ENCODE peak calls at places on chromosomes 6 and 20, in seven cellular contexts. One of them, this sample, is unnamed.

GRCh38 chr20:20649945-20650344 is 62.5 kb downstream of the RALGAPA2 start:
- DNase-seq in GM23338: no peak
- DNase-seq in Peyer's patch: no peak
- DNase-seq in endothelial cell of umbilical vein: no peak
- DNase-seq in transverse colon: no peak
- DNase-seq in CD8-positive, alpha-beta T cell: no peak
- DNase-seq in tibial artery: no peak
- DNase-seq in this sample: no peak

GRCh38 chr6:36340671-36341454 is 4.2 kb upstream of the BNIP5 start:
- DNase-seq in GM23338: peak
- DNase-seq in Peyer's patch: peak
- DNase-seq in endothelial cell of umbilical vein: peak
- DNase-seq in transverse colon: peak
- DNase-seq in CD8-positive, alpha-beta T cell: peak
- DNase-seq in tibial artery: peak
- DNase-seq in this sample: peak

GRCh38 chr6:41442800-41443501 is 103.2 kb upstream of the FOXP4 start:
- DNase-seq in GM23338: peak
- DNase-seq in Peyer's patch: no peak
- DNase-seq in endothelial cell of umbilical vein: no peak
- DNase-seq in transverse colon: peak
- DNase-seq in CD8-positive, alpha-beta T cell: no peak
- DNase-seq in tibial artery: peak
- DNase-seq in this sample: no peak

GRCh38 chr6:37783025-37783825 is 36.3 kb upstream of the ZFAND3 start:
- DNase-seq in GM23338: peak
- DNase-seq in Peyer's patch: no peak
- DNase-seq in endothelial cell of umbilical vein: no peak
- DNase-seq in transverse colon: no peak
- DNase-seq in CD8-positive, alpha-beta T cell: no peak
- DNase-seq in tibial artery: peak
- DNase-seq in this sample: no peak

GRCh38 chr6:26121141-26122004 is 34.1 kb downstream of the HFE start:
- DNase-seq in GM23338: no peak
- DNase-seq in Peyer's patch: no peak
- DNase-seq in endothelial cell of umbilical vein: no peak
- DNase-seq in transverse colon: no peak
- DNase-seq in CD8-positive, alpha-beta T cell: no peak
- DNase-seq in tibial artery: no peak
- DNase-seq in this sample: no peak

GRCh38 chr6:30970946-30971345 is 12.6 kb upstream of the MUC21 start:
- DNase-seq in GM23338: no peak
- DNase-seq in Peyer's patch: no peak
- DNase-seq in endothelial cell of umbilical vein: no peak
- DNase-seq in transverse colon: no peak
- DNase-seq in CD8-positive, alpha-beta T cell: no peak
- DNase-seq in tibial artery: no peak
- DNase-seq in this sample: no peak

GRCh38 chr6:111972714-111973678 is 80.9 kb upstream of the CCN6 start:
- DNase-seq in GM23338: peak
- DNase-seq in Peyer's patch: peak
- DNase-seq in endothelial cell of umbilical vein: peak
- DNase-seq in transverse colon: peak
- DNase-seq in CD8-positive, alpha-beta T cell: peak
- DNase-seq in tibial artery: peak
- DNase-seq in this sample: peak

GRCh38 chr20:50001784-50002311 is 19.1 kb downstream of the SNAI1 start:
- DNase-seq in GM23338: no peak
- DNase-seq in Peyer's patch: no peak
- DNase-seq in endothelial cell of umbilical vein: no peak
- DNase-seq in transverse colon: no peak
- DNase-seq in CD8-positive, alpha-beta T cell: no peak
- DNase-seq in tibial artery: no peak
- DNase-seq in this sample: no peak

GRCh38 chr6:34616230-34616591 is 60.1 kb upstream of the SPDEF start:
- DNase-seq in GM23338: no peak
- DNase-seq in Peyer's patch: no peak
- DNase-seq in endothelial cell of umbilical vein: no peak
- DNase-seq in transverse colon: no peak
- DNase-seq in CD8-positive, alpha-beta T cell: no peak
- DNase-seq in tibial artery: no peak
- DNase-seq in this sample: no peak

GRCh38 chr6:33958863-33959651 is 155.3 kb upstream of the MLN start:
- DNase-seq in GM23338: no peak
- DNase-seq in Peyer's patch: no peak
- DNase-seq in endothelial cell of umbilical vein: no peak
- DNase-seq in transverse colon: no peak
- DNase-seq in CD8-positive, alpha-beta T cell: no peak
- DNase-seq in tibial artery: no peak
- DNase-seq in this sample: no peak

GRCh38 chr20:48153523-48153922 is 368.2 kb upstream of the SULF2 start:
- DNase-seq in GM23338: peak
- DNase-seq in Peyer's patch: no peak
- DNase-seq in endothelial cell of umbilical vein: no peak
- DNase-seq in transverse colon: no peak
- DNase-seq in CD8-positive, alpha-beta T cell: no peak
- DNase-seq in tibial artery: no peak
- DNase-seq in this sample: no peak

GRCh38 chr20:52025938-52026337 is 165.6 kb downstream of the ZFP64 start:
- DNase-seq in GM23338: no peak
- DNase-seq in Peyer's patch: no peak
- DNase-seq in endothelial cell of umbilical vein: no peak
- DNase-seq in transverse colon: no peak
- DNase-seq in CD8-positive, alpha-beta T cell: no peak
- DNase-seq in tibial artery: no peak
- DNase-seq in this sample: no peak

GRCh38 chr6:19637010-19637409 is 200.2 kb upstream of the ID4 start:
- DNase-seq in GM23338: no peak
- DNase-seq in Peyer's patch: no peak
- DNase-seq in endothelial cell of umbilical vein: no peak
- DNase-seq in transverse colon: no peak
- DNase-seq in CD8-positive, alpha-beta T cell: no peak
- DNase-seq in tibial artery: no peak
- DNase-seq in this sample: no peak

GRCh38 chr20:20710847-20711315 is 1.6 kb downstream of the RALGAPA2 start:
- DNase-seq in GM23338: no peak
- DNase-seq in Peyer's patch: peak
- DNase-seq in endothelial cell of umbilical vein: peak
- DNase-seq in transverse colon: peak
- DNase-seq in CD8-positive, alpha-beta T cell: no peak
- DNase-seq in tibial artery: no peak
- DNase-seq in this sample: no peak

GRCh38 chr6:141203902-141204575 is 928.7 kb upstream of the GJE1 start:
- DNase-seq in GM23338: no peak
- DNase-seq in Peyer's patch: no peak
- DNase-seq in endothelial cell of umbilical vein: no peak
- DNase-seq in transverse colon: no peak
- DNase-seq in CD8-positive, alpha-beta T cell: no peak
- DNase-seq in tibial artery: no peak
- DNase-seq in this sample: no peak

GRCh38 chr20:37932919-37933318 is 30.0 kb downstream of the VSTM2L start:
- DNase-seq in GM23338: no peak
- DNase-seq in Peyer's patch: no peak
- DNase-seq in endothelial cell of umbilical vein: no peak
- DNase-seq in transverse colon: no peak
- DNase-seq in CD8-positive, alpha-beta T cell: no peak
- DNase-seq in tibial artery: no peak
- DNase-seq in this sample: no peak

GRCh38 chr6:3390698-3391097 is 66.2 kb downstream of the SLC22A23 start:
- DNase-seq in GM23338: no peak
- DNase-seq in Peyer's patch: peak
- DNase-seq in endothelial cell of umbilical vein: peak
- DNase-seq in transverse colon: peak
- DNase-seq in CD8-positive, alpha-beta T cell: no peak
- DNase-seq in tibial artery: peak
- DNase-seq in this sample: peak

GRCh38 chr20:31833130-31833930 is 12.1 kb downstream of the FOXS1 start:
- DNase-seq in GM23338: peak
- DNase-seq in Peyer's patch: peak
- DNase-seq in endothelial cell of umbilical vein: peak
- DNase-seq in transverse colon: peak
- DNase-seq in CD8-positive, alpha-beta T cell: peak
- DNase-seq in tibial artery: peak
- DNase-seq in this sample: peak

GRCh38 chr6:101544286-101544685 is 150.8 kb downstream of the GRIK2 start:
- DNase-seq in GM23338: no peak
- DNase-seq in Peyer's patch: no peak
- DNase-seq in endothelial cell of umbilical vein: no peak
- DNase-seq in transverse colon: no peak
- DNase-seq in CD8-positive, alpha-beta T cell: no peak
- DNase-seq in tibial artery: no peak
- DNase-seq in this sample: no peak

GRCh38 chr6:16698163-16698533 is 63.1 kb downstream of the ATXN1 start:
- DNase-seq in GM23338: no peak
- DNase-seq in Peyer's patch: no peak
- DNase-seq in endothelial cell of umbilical vein: no peak
- DNase-seq in transverse colon: no peak
- DNase-seq in CD8-positive, alpha-beta T cell: no peak
- DNase-seq in tibial artery: no peak
- DNase-seq in this sample: no peak

GRCh38 chr20:61558726-61559125 is 306.7 kb downstream of the CDH4 start:
- DNase-seq in GM23338: no peak
- DNase-seq in Peyer's patch: no peak
- DNase-seq in endothelial cell of umbilical vein: no peak
- DNase-seq in transverse colon: no peak
- DNase-seq in CD8-positive, alpha-beta T cell: no peak
- DNase-seq in tibial artery: no peak
- DNase-seq in this sample: no peak

GRCh38 chr6:163301721-163302635 is 112.5 kb upstream of the QKI start:
- DNase-seq in GM23338: no peak
- DNase-seq in Peyer's patch: no peak
- DNase-seq in endothelial cell of umbilical vein: no peak
- DNase-seq in transverse colon: no peak
- DNase-seq in CD8-positive, alpha-beta T cell: no peak
- DNase-seq in tibial artery: no peak
- DNase-seq in this sample: no peak

GRCh38 chr20:62723351-62723750 is 14.7 kb downstream of the NTSR1 start:
- DNase-seq in GM23338: no peak
- DNase-seq in Peyer's patch: no peak
- DNase-seq in endothelial cell of umbilical vein: peak
- DNase-seq in transverse colon: peak
- DNase-seq in CD8-positive, alpha-beta T cell: no peak
- DNase-seq in tibial artery: no peak
- DNase-seq in this sample: no peak

GRCh38 chr6:22099241-22099640 is 197.6 kb downstream of the PRL start:
- DNase-seq in GM23338: no peak
- DNase-seq in Peyer's patch: no peak
- DNase-seq in endothelial cell of umbilical vein: no peak
- DNase-seq in transverse colon: no peak
- DNase-seq in CD8-positive, alpha-beta T cell: no peak
- DNase-seq in tibial artery: no peak
- DNase-seq in this sample: no peak

GRCh38 chr20:2713285-2713684 is 20.7 kb downstream of the EBF4 start:
- DNase-seq in GM23338: peak
- DNase-seq in Peyer's patch: no peak
- DNase-seq in endothelial cell of umbilical vein: no peak
- DNase-seq in transverse colon: no peak
- DNase-seq in CD8-positive, alpha-beta T cell: no peak
- DNase-seq in tibial artery: no peak
- DNase-seq in this sample: peak

GRCh38 chr6:87900160-87900698 is 147.4 kb upstream of the SPACA1 start:
- DNase-seq in GM23338: no peak
- DNase-seq in Peyer's patch: no peak
- DNase-seq in endothelial cell of umbilical vein: no peak
- DNase-seq in transverse colon: no peak
- DNase-seq in CD8-positive, alpha-beta T cell: no peak
- DNase-seq in tibial artery: no peak
- DNase-seq in this sample: no peak
- H3K27ac ChIP-seq in GM23338: no peak
- H3K27ac ChIP-seq in Peyer's patch: no peak
- H3K27ac ChIP-seq in endothelial cell of umbilical vein: no peak
- H3K27ac ChIP-seq in transverse colon: no peak
- H3K27ac ChIP-seq in CD8-positive, alpha-beta T cell: no peak
- H3K27ac ChIP-seq in tibial artery: no peak
- H3K27ac ChIP-seq in this sample: no peak

DNA sequence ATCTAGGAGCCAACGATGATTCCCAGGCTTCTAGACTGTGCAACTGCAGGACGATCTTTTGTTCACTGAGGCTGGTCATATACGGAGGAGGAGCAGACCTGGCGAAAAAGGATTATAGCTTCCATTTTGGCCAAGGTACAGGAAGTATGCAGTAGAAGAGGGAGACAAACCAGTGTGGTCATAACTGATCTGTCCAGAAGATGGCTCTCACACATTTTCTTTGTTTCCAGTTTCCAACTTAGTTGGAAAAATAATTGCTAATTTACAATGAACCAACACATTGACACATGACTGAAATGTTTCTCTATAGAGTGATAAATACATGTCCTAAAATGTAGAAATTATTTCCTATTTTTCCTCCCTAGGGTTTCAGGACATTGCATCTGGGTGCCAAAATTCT is 364.1 kb upstream of the BTBD3 start:
- DNase-seq in GM23338: no peak
- DNase-seq in Peyer's patch: no peak
- DNase-seq in endothelial cell of umbilical vein: peak
- DNase-seq in transverse colon: no peak
- DNase-seq in CD8-positive, alpha-beta T cell: no peak
- DNase-seq in tibial artery: no peak
- DNase-seq in this sample: no peak
- TF ChIP-seq CTCF in GM23338: peak
- TF ChIP-seq CTCF in Peyer's patch: no peak
- TF ChIP-seq CTCF in endothelial cell of umbilical vein: peak
- TF ChIP-seq CTCF in transverse colon: peak
- TF ChIP-seq CTCF in CD8-positive, alpha-beta T cell: no peak
- TF ChIP-seq CTCF in tibial artery: no peak
- TF ChIP-seq CTCF in this sample: no peak

DNA sequence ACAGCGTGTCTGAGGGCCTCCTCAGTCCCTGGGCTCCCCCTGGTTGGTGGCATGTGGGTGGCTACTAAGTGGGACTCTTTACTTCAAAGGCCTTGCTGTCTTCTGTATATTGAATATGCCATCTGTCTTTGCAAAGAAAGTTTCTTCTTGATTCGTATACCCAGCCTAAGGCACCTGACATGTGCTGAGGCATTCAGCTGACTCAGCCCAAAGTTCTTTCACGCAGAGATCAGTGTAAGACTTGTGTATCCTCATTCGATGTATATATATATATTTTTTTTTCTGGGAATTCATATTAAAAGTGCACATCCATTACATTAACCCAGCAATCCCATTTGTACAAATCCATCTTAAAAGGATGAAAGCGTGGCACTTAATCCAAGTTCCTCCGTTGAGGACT is 115.1 kb upstream of the PMEPA1 start:
- DNase-seq in GM23338: no peak
- DNase-seq in Peyer's patch: no peak
- DNase-seq in endothelial cell of umbilical vein: no peak
- DNase-seq in transverse colon: no peak
- DNase-seq in CD8-positive, alpha-beta T cell: no peak
- DNase-seq in tibial artery: no peak
- DNase-seq in this sample: no peak
- H3K27ac ChIP-seq in GM23338: no peak
- H3K27ac ChIP-seq in Peyer's patch: no peak
- H3K27ac ChIP-seq in endothelial cell of umbilical vein: no peak
- H3K27ac ChIP-seq in transverse colon: no peak
- H3K27ac ChIP-seq in CD8-positive, alpha-beta T cell: no peak
- H3K27ac ChIP-seq in tibial artery: no peak
- H3K27ac ChIP-seq in this sample: no peak

DNA sequence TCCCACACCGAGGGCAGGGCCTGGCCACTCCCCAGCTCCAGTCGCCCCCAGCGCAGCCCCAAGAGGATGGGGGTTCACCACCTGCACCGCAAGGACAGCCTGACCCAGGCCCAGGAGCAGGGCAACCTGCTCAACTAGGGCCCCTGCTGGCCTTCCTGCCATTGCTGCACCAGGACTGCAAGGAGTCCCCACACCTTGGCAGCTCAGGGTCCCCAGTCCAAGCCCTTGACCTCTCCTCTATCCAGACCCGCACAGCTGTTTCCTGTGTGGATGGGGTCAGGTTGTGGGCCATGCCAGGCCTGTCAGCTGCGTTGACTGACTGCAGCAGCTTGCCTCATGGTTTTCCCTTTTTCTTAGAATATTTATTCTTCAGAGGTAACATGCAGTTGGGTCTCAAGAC is 4.4 kb downstream of the LRRC73 start:
- DNase-seq in GM23338: peak
- DNase-seq in Peyer's patch: no peak
- DNase-seq in endothelial cell of umbilical vein: no peak
- DNase-seq in transverse colon: no peak
- DNase-seq in CD8-positive, alpha-beta T cell: no peak
- DNase-seq in tibial artery: no peak
- DNase-seq in this sample: no peak
- TF ChIP-seq CTCF in GM23338: peak
- TF ChIP-seq CTCF in Peyer's patch: no peak
- TF ChIP-seq CTCF in endothelial cell of umbilical vein: no peak
- TF ChIP-seq CTCF in transverse colon: no peak
- TF ChIP-seq CTCF in CD8-positive, alpha-beta T cell: no peak
- TF ChIP-seq CTCF in tibial artery: no peak
- TF ChIP-seq CTCF in this sample: no peak

This sample was measured in right atrium auricular region.